ENCODE peak calls at places on chromosomes 13 and 19, in four cellular contexts. U is tibial nerve, M is uterus, W is transverse colon. X is an unnamed sample.

GRCh38 chr13:92187378-92187989 is 789.1 kb downstream of the GPC5 start:
- DNase-seq in W (no peak), U (no peak), M (no peak), X (peak)

GRCh38 chr13:25095862-25096453 is at the start of gene PABPC3:
- DNase-seq in U (no peak), M (no peak), W (no peak), X (peak)

GRCh38 chr19:7830272-7830771 is 304 bp downstream of the EVI5L start:
- DNase-seq in W (peak), M (peak), U (no peak), X (no peak)

GRCh38 chr19:50003810-50004419 is 21.3 kb downstream of the VRK3 start:
- DNase-seq in M (peak), U (no peak), W (peak), X (no peak)

GRCh38 chr19:29942404-29943261 is 594 bp downstream of the URI1 start:
- DNase-seq in W (peak), U (no peak), M (peak), X (peak)

GRCh38 chr19:22612316-22612715 is 21.8 kb upstream of the ZNF492 start:
- DNase-seq in W (no peak), U (no peak), M (no peak), X (peak)

GRCh38 chr19:2150794-2151338 is 500 bp downstream of the AP3D1 start:
- DNase-seq in M (no peak), U (no peak), W (peak), X (peak)

GRCh38 chr19:1132625-1133383 is 29.0 kb downstream of the GPX4 start:
- DNase-seq in U (no peak), W (peak), M (no peak), X (no peak)

GRCh38 chr19:771332-771785 is 20.4 kb downstream of the MISP start:
- DNase-seq in W (no peak), U (no peak), M (no peak), X (no peak)

GRCh38 chr19:46387713-46388130 is 25.6 kb downstream of the CCDC8 start:
- DNase-seq in M (no peak), W (no peak), U (no peak), X (no peak)

GRCh38 chr13:113404366-113404722 is 40.4 kb upstream of the GRTP1 start:
- DNase-seq in W (no peak), M (no peak), U (peak), X (no peak)

GRCh38 chr19:12346896-12347295 is 13.5 kb upstream of the ZNF563 start:
- DNase-seq in U (no peak), W (no peak), M (no peak), X (no peak)

GRCh38 chr19:33553530-33554310 is 32.1 kb upstream of the PEPD start:
- DNase-seq in M (no peak), U (no peak), W (no peak), X (no peak)

GRCh38 chr19:33551676-33552075 is 30.1 kb upstream of the PEPD start:
- DNase-seq in U (no peak), M (no peak), W (no peak), X (no peak)

GRCh38 chr19:33550741-33551140 is 29.1 kb upstream of the PEPD start:
- DNase-seq in M (no peak), U (no peak), W (no peak), X (no peak)

GRCh38 chr19:33552928-33553279 is 31.3 kb upstream of the PEPD start:
- DNase-seq in W (no peak), M (no peak), U (no peak), X (peak)

DNA sequence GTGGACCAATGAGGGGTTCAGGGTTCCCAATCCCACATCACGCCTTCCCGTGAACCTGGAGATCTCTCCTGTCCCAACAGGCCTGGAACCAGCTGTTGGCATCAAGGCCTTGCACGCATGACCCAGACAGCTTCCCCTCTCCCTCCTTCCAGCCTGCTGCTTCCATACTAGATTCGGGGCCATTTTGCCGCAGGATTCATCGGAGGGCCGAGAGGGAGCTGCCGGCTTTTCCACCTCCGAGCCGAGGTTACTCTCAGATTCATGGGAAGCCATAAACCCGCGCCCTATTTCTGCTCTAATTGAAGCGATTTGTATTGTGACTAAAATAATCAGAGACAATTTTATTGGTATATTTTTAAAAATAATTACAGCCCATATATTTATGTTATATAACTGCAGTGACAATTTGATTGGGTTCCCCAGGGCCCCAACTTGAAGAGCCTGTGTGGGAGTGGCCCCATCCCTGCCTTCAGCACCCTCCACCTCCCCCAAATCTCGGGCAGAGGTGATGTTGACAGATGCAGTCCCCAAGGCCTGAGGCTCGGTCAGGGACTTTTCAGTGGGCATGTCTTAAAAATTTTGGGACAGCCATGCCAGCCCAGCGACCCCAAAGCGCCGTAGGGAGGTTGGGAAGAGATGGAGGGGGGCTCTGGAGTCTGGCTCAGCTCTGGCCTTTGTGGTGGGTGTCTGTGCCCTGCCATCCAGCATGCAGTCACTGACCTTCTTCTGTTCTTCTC is 30.8 kb upstream of the PEPD start:
- DNase-seq in W (no peak), M (no peak), U (no peak), X (no peak)
- TF ChIP-seq POLR2A in W (no peak), M (no peak), U (no peak), X (no peak)

GRCh38 chr13:26219726-26220125 is 2.4 kb downstream of the RNF6 start:
- DNase-seq in U (no peak), W (no peak), M (no peak), X (no peak)

GRCh38 chr13:26220575-26220974 is 1.5 kb downstream of the RNF6 start:
- DNase-seq in M (no peak), W (no peak), U (no peak), X (no peak)

GRCh38 chr13:26221399-26221720 is 754 bp downstream of the RNF6 start:
- DNase-seq in U (no peak), W (no peak), M (no peak), X (no peak)

GRCh38 chr13:26221721-26222522 is at the start of gene RNF6:
- DNase-seq in W (peak), U (peak), M (peak), X (peak)

GRCh38 chr13:26222523-26223046 is 471 bp upstream of the RNF6 start:
- DNase-seq in W (no peak), M (no peak), U (no peak), X (no peak)
- H3K27ac ChIP-seq in W (peak), M (peak), U (peak), X (peak)

GRCh38 chr19:52172347-52172746 is 926 bp upstream of the ZNF836 start:
- DNase-seq in U (no peak), W (no peak), M (no peak), X (no peak)
- H3K4me3 ChIP-seq in U (no peak), W (no peak), M (no peak), X (no peak)

GRCh38 chr19:18428173-18428836 is 9.1 kb downstream of the SSBP4 start:
- DNase-seq in M (no peak), U (no peak), W (no peak), X (no peak)
- TF ChIP-seq POLR2A in M (no peak), U (no peak), W (no peak), X (no peak)

GRCh38 chr19:43562211-43562697 is 13.1 kb downstream of the XRCC1 start:
- DNase-seq in U (no peak), W (no peak), M (no peak), X (no peak)

GRCh38 chr19:43563816-43564215 is 11.5 kb downstream of the XRCC1 start:
- DNase-seq in W (no peak), M (no peak), U (no peak), X (no peak)

GRCh38 chr19:43561144-43561970 is 14.0 kb downstream of the XRCC1 start:
- DNase-seq in M (no peak), W (no peak), U (no peak), X (no peak)

GRCh38 chr19:43564800-43565199 is 10.5 kb downstream of the XRCC1 start:
- DNase-seq in U (no peak), M (no peak), W (no peak), X (no peak)

GRCh38 chr19:43562698-43563241 is 12.6 kb downstream of the XRCC1 start:
- DNase-seq in U (peak), M (peak), W (peak), X (peak)
- H3K27ac ChIP-seq in U (no peak), M (no peak), W (peak), X (no peak)